ENCODE peak calls at places on chromosomes 13 and 19, in eight cellular contexts. One of them, this sample, is unnamed.

GRCh38 chr19:9144920-9145319 is 4.7 kb downstream of the ZNF317 start:
- DNase-seq in uterus: no peak
- DNase-seq in lower leg skin: no peak
- DNase-seq in HL-60: no peak
- DNase-seq in retinal pigment epithelial cell: no peak
- DNase-seq in mammary epithelial cell: no peak
- DNase-seq in fibroblast of lung: no peak
- DNase-seq in ascending aorta: no peak
- DNase-seq in this sample: no peak

GRCh38 chr19:17394891-17395415 is 957 bp upstream of the CCDC194 start:
- DNase-seq in retinal pigment epithelial cell: no peak
- DNase-seq in ascending aorta: no peak
- DNase-seq in HL-60: peak; percentile 81
- DNase-seq in lower leg skin: no peak
- DNase-seq in fibroblast of lung: peak; percentile 52
- DNase-seq in uterus: peak; percentile 70
- DNase-seq in mammary epithelial cell: peak; percentile 37
- DNase-seq in this sample: peak; percentile 89

GRCh38 chr19:18479964-18480723 is 41.7 kb downstream of the ELL start:
- DNase-seq in fibroblast of lung: peak; percentile 66
- DNase-seq in ascending aorta: peak; percentile 89
- DNase-seq in lower leg skin: peak; percentile 85
- DNase-seq in HL-60: no peak
- DNase-seq in uterus: peak; percentile 83
- DNase-seq in mammary epithelial cell: no peak
- DNase-seq in retinal pigment epithelial cell: no peak
- DNase-seq in this sample: no peak

GRCh38 chr19:15418112-15418587 is 638 bp downstream of the AKAP8L start:
- DNase-seq in retinal pigment epithelial cell: no peak
- DNase-seq in HL-60: no peak
- DNase-seq in fibroblast of lung: peak; percentile 36
- DNase-seq in ascending aorta: no peak
- DNase-seq in lower leg skin: no peak
- DNase-seq in uterus: no peak
- DNase-seq in mammary epithelial cell: no peak
- DNase-seq in this sample: no peak

GRCh38 chr13:31351376-31351775 is 151.6 kb downstream of the B3GLCT start:
- DNase-seq in HL-60: no peak
- DNase-seq in lower leg skin: no peak
- DNase-seq in retinal pigment epithelial cell: no peak
- DNase-seq in ascending aorta: no peak
- DNase-seq in fibroblast of lung: no peak
- DNase-seq in uterus: no peak
- DNase-seq in mammary epithelial cell: no peak
- DNase-seq in this sample: no peak

GRCh38 chr19:48372904-48373303 is 8.7 kb downstream of the SYNGR4 start:
- DNase-seq in ascending aorta: no peak
- DNase-seq in HL-60: no peak
- DNase-seq in lower leg skin: no peak
- DNase-seq in uterus: no peak
- DNase-seq in retinal pigment epithelial cell: no peak
- DNase-seq in fibroblast of lung: peak; percentile 10
- DNase-seq in mammary epithelial cell: peak; percentile 46
- DNase-seq in this sample: no peak

GRCh38 chr19:49020342-49020741 is 3.5 kb upstream of the LHB start:
- DNase-seq in mammary epithelial cell: no peak
- DNase-seq in lower leg skin: no peak
- DNase-seq in fibroblast of lung: no peak
- DNase-seq in retinal pigment epithelial cell: no peak
- DNase-seq in ascending aorta: no peak
- DNase-seq in uterus: no peak
- DNase-seq in HL-60: no peak
- DNase-seq in this sample: peak; percentile 83

GRCh38 chr13:101397742-101398141 is 18.6 kb downstream of the NALCN start:
- DNase-seq in retinal pigment epithelial cell: no peak
- DNase-seq in uterus: no peak
- DNase-seq in fibroblast of lung: peak; percentile 95
- DNase-seq in ascending aorta: no peak
- DNase-seq in lower leg skin: no peak
- DNase-seq in HL-60: no peak
- DNase-seq in mammary epithelial cell: peak; percentile 78
- DNase-seq in this sample: no peak

GRCh38 chr19:7947939-7948338 is 4.5 kb upstream of the TIMM44 start:
- DNase-seq in fibroblast of lung: peak; percentile 61
- DNase-seq in uterus: no peak
- DNase-seq in ascending aorta: no peak
- DNase-seq in mammary epithelial cell: peak; percentile 59
- DNase-seq in retinal pigment epithelial cell: no peak
- DNase-seq in HL-60: no peak
- DNase-seq in lower leg skin: no peak
- DNase-seq in this sample: no peak

GRCh38 chr19:3976495-3977241 is 5.8 kb upstream of the DAPK3 start:
- DNase-seq in mammary epithelial cell: no peak
- DNase-seq in ascending aorta: no peak
- DNase-seq in fibroblast of lung: peak; percentile 31
- DNase-seq in lower leg skin: peak; percentile 27
- DNase-seq in uterus: no peak
- DNase-seq in retinal pigment epithelial cell: no peak
- DNase-seq in HL-60: no peak
- DNase-seq in this sample: peak; percentile 60

GRCh38 chr13:41458187-41458938 is 1.0 kb downstream of the RGCC start:
- DNase-seq in retinal pigment epithelial cell: no peak
- DNase-seq in lower leg skin: peak; percentile 32
- DNase-seq in HL-60: no peak
- DNase-seq in fibroblast of lung: peak; percentile 20
- DNase-seq in ascending aorta: no peak
- DNase-seq in mammary epithelial cell: peak; percentile 42
- DNase-seq in uterus: peak; percentile 29
- DNase-seq in this sample: peak; percentile 74

GRCh38 chr13:50685491-50685890 is 158.0 kb downstream of the DLEU7 start:
- DNase-seq in HL-60: no peak
- DNase-seq in fibroblast of lung: peak; percentile 47
- DNase-seq in ascending aorta: peak; percentile 69
- DNase-seq in lower leg skin: peak; percentile 71
- DNase-seq in mammary epithelial cell: peak; percentile 67
- DNase-seq in uterus: peak; percentile 21
- DNase-seq in retinal pigment epithelial cell: peak; percentile 92
- DNase-seq in this sample: no peak

GRCh38 chr19:38562096-38562495 is 55.7 kb downstream of the MAP4K1 start:
- DNase-seq in HL-60: no peak
- DNase-seq in ascending aorta: no peak
- DNase-seq in uterus: no peak
- DNase-seq in retinal pigment epithelial cell: no peak
- DNase-seq in mammary epithelial cell: no peak
- DNase-seq in lower leg skin: no peak
- DNase-seq in fibroblast of lung: no peak
- DNase-seq in this sample: no peak

GRCh38 chr13:43783820-43784219 is 3.0 kb downstream of the ENOX1 start:
- DNase-seq in ascending aorta: no peak
- DNase-seq in uterus: no peak
- DNase-seq in HL-60: no peak
- DNase-seq in lower leg skin: no peak
- DNase-seq in fibroblast of lung: peak; percentile 16
- DNase-seq in retinal pigment epithelial cell: no peak
- DNase-seq in mammary epithelial cell: peak; percentile 62
- DNase-seq in this sample: no peak

GRCh38 chr13:108944760-108945159 is 315.3 kb downstream of the MYO16 start:
- DNase-seq in lower leg skin: no peak
- DNase-seq in ascending aorta: no peak
- DNase-seq in HL-60: no peak
- DNase-seq in retinal pigment epithelial cell: no peak
- DNase-seq in mammary epithelial cell: peak; percentile 70
- DNase-seq in fibroblast of lung: no peak
- DNase-seq in uterus: no peak
- DNase-seq in this sample: no peak

GRCh38 chr13:108943842-108944241 is 314.4 kb downstream of the MYO16 start:
- DNase-seq in HL-60: no peak
- DNase-seq in ascending aorta: no peak
- DNase-seq in uterus: no peak
- DNase-seq in mammary epithelial cell: no peak
- DNase-seq in lower leg skin: no peak
- DNase-seq in fibroblast of lung: no peak
- DNase-seq in retinal pigment epithelial cell: no peak
- DNase-seq in this sample: no peak

GRCh38 chr13:108950333-108951010 is 321.1 kb downstream of the MYO16 start:
- DNase-seq in HL-60: no peak
- DNase-seq in retinal pigment epithelial cell: no peak
- DNase-seq in ascending aorta: no peak
- DNase-seq in fibroblast of lung: peak; percentile 38
- DNase-seq in mammary epithelial cell: no peak
- DNase-seq in uterus: no peak
- DNase-seq in lower leg skin: no peak
- DNase-seq in this sample: no peak

GRCh38 chr13:108947551-108948030 is 318.2 kb downstream of the MYO16 start:
- DNase-seq in lower leg skin: peak; percentile 68
- DNase-seq in mammary epithelial cell: no peak
- DNase-seq in retinal pigment epithelial cell: no peak
- DNase-seq in ascending aorta: no peak
- DNase-seq in HL-60: no peak
- DNase-seq in uterus: peak; percentile 69
- DNase-seq in fibroblast of lung: peak; percentile 23
- DNase-seq in this sample: no peak

DNA sequence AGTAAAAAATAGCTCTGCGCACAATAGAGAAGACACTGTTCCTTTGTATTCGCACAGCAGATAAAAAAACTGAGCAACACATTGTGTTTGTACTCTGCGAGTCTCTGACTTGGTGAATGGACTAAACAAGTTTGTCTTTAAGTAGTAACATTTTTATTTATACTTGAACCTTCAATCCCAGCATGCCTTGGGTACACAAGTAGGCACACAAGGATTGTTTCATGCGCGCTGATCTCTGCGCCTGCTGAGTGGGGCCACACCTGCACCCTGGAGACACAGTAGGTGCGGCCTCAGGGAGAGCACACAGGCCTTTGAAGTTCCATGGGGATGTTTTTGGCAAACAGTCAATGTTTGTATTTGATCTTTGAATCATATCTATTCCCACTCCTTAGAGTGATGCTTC is 318.9 kb downstream of the MYO16 start:
- DNase-seq in ascending aorta: no peak
- DNase-seq in retinal pigment epithelial cell: no peak
- DNase-seq in HL-60: no peak
- DNase-seq in fibroblast of lung: no peak
- DNase-seq in uterus: no peak
- DNase-seq in lower leg skin: no peak
- DNase-seq in mammary epithelial cell: no peak
- DNase-seq in this sample: no peak
- H3K4me3 ChIP-seq in ascending aorta: no peak overlapping the region
- H3K4me3 ChIP-seq in retinal pigment epithelial cell: no peak overlapping the region
- H3K4me3 ChIP-seq in HL-60: no peak overlapping the region
- H3K4me3 ChIP-seq in fibroblast of lung: no peak overlapping the region
- H3K4me3 ChIP-seq in uterus: no peak overlapping the region
- H3K4me3 ChIP-seq in lower leg skin: no peak overlapping the region
- H3K4me3 ChIP-seq in mammary epithelial cell: no peak overlapping the region
- H3K4me3 ChIP-seq in this sample: no peak overlapping the region

DNA sequence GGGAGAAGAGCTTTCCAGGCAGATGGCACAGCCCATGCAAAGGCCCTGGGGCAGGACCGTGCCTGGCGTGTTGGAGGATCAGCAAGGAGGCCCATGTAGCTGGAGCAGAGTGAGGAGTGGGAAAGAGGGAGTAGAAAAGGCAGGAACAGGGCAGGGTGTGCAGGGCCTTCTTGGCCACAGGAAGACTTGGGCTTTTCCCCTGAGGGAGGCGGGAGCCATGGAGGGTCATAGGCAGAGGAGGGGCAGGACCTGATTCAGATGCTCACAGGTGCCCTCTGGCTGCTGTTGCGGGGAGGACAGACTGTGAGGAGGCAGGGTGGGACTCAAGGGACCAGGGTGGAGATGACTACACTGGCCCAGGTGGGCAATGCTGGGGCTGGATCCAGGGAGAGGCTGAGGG is 13.8 kb upstream of the PTPRS start:
- DNase-seq in mammary epithelial cell: no peak
- DNase-seq in HL-60: peak; percentile 7
- DNase-seq in retinal pigment epithelial cell: no peak
- DNase-seq in ascending aorta: no peak
- DNase-seq in fibroblast of lung: no peak
- DNase-seq in uterus: no peak
- DNase-seq in lower leg skin: no peak
- DNase-seq in this sample: peak; percentile 82
- TF ChIP-seq CTCF in mammary epithelial cell: peak; percentile 29
- TF ChIP-seq CTCF in HL-60: no peak
- TF ChIP-seq CTCF in retinal pigment epithelial cell: peak; percentile 54
- TF ChIP-seq CTCF in ascending aorta: no peak
- TF ChIP-seq CTCF in fibroblast of lung: no peak
- TF ChIP-seq CTCF in uterus: no peak
- TF ChIP-seq CTCF in lower leg skin: no peak
- TF ChIP-seq CTCF in this sample: peak; percentile 67

DNA sequence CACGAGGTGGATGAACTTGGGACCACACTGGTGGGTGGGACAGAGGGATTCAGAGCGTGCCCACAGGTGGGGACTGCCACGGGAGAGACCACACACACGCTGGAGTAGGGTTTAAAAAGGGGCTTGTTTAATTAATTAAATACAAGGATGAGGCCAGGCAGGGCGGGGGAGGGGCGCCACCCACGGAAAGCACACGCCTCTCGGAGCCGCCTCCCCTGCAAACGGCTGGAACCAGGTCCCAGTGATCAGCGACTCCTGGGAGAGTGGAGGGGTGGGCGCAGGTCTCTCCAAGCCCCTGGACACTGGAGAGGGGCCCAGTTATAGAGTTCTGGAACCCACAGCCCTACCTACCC is 4.0 kb upstream of the REXO1 start:
- DNase-seq in uterus: no peak
- DNase-seq in mammary epithelial cell: no peak
- DNase-seq in retinal pigment epithelial cell: no peak
- DNase-seq in ascending aorta: no peak
- DNase-seq in HL-60: no peak
- DNase-seq in lower leg skin: no peak
- DNase-seq in fibroblast of lung: no peak
- DNase-seq in this sample: no peak
- H3K4me3 ChIP-seq in uterus: no peak overlapping the region
- H3K4me3 ChIP-seq in mammary epithelial cell: no peak overlapping the region
- H3K4me3 ChIP-seq in retinal pigment epithelial cell: no peak overlapping the region
- H3K4me3 ChIP-seq in ascending aorta: no peak overlapping the region
- H3K4me3 ChIP-seq in HL-60: no peak overlapping the region
- H3K4me3 ChIP-seq in lower leg skin: no peak overlapping the region
- H3K4me3 ChIP-seq in fibroblast of lung: no peak overlapping the region
- H3K4me3 ChIP-seq in this sample: no peak overlapping the region

GRCh38 chr13:94325148-94325528 is 154.3 kb downstream of the DCT start:
- DNase-seq in fibroblast of lung: no peak
- DNase-seq in uterus: no peak
- DNase-seq in HL-60: no peak
- DNase-seq in lower leg skin: no peak
- DNase-seq in retinal pigment epithelial cell: no peak
- DNase-seq in ascending aorta: no peak
- DNase-seq in mammary epithelial cell: no peak
- DNase-seq in this sample: no peak
- TF ChIP-seq CTCF in fibroblast of lung: no peak
- TF ChIP-seq CTCF in uterus: no peak
- TF ChIP-seq CTCF in HL-60: no peak
- TF ChIP-seq CTCF in lower leg skin: no peak
- TF ChIP-seq CTCF in retinal pigment epithelial cell: no peak
- TF ChIP-seq CTCF in ascending aorta: no peak
- TF ChIP-seq CTCF in mammary epithelial cell: no peak
- TF ChIP-seq CTCF in this sample: no peak